ENCODE peak calls at places on chromosomes 16 and 17, in seven cellular contexts. One of them, this sample, is unnamed.
A peak's percentile ranks its signal among the peaks of the same experiment; 100 is the strongest.

GRCh38 chr17:74244543-74244942 is 29.5 kb upstream of the DNAI2 start:
- DNase-seq in CD4-positive, alpha-beta T cell: no peak
- DNase-seq in GM12865: no peak
- DNase-seq in stomach: peak; percentile 27
- DNase-seq in A549: no peak
- DNase-seq in neural crest cell: no peak
- DNase-seq in GM13976: no peak
- DNase-seq in this sample: no peak

GRCh38 chr17:1012823-1013728 is 16.1 kb downstream of the TIMM22 start:
- DNase-seq in stomach: no peak
- DNase-seq in CD4-positive, alpha-beta T cell: no peak
- DNase-seq in GM13976: no peak
- DNase-seq in A549: no peak
- DNase-seq in neural crest cell: no peak
- DNase-seq in GM12865: no peak
- DNase-seq in this sample: peak; percentile 66

GRCh38 chr17:3905017-3905486 is 11.2 kb downstream of the P2RX1 start:
- DNase-seq in neural crest cell: no peak
- DNase-seq in A549: no peak
- DNase-seq in GM12865: no peak
- DNase-seq in CD4-positive, alpha-beta T cell: no peak
- DNase-seq in stomach: peak; percentile 45
- DNase-seq in GM13976: no peak
- DNase-seq in this sample: no peak

GRCh38 chr16:13982446-13982845 is 62.5 kb downstream of the ERCC4 start:
- DNase-seq in neural crest cell: no peak
- DNase-seq in GM13976: no peak
- DNase-seq in stomach: no peak
- DNase-seq in A549: no peak
- DNase-seq in CD4-positive, alpha-beta T cell: no peak
- DNase-seq in GM12865: no peak
- DNase-seq in this sample: no peak

GRCh38 chr16:83762141-83763024 is 45.4 kb upstream of the HSBP1 start:
- DNase-seq in stomach: no peak
- DNase-seq in A549: no peak
- DNase-seq in GM12865: no peak
- DNase-seq in neural crest cell: no peak
- DNase-seq in GM13976: no peak
- DNase-seq in CD4-positive, alpha-beta T cell: no peak
- DNase-seq in this sample: no peak

GRCh38 chr16:85084841-85085535 is 27.3 kb downstream of the CIBAR2 start:
- DNase-seq in GM12865: peak; percentile 29
- DNase-seq in neural crest cell: no peak
- DNase-seq in CD4-positive, alpha-beta T cell: no peak
- DNase-seq in GM13976: no peak
- DNase-seq in A549: no peak
- DNase-seq in stomach: no peak
- DNase-seq in this sample: no peak

GRCh38 chr16:29662000-29662728 is 883 bp upstream of the SPN start:
- DNase-seq in CD4-positive, alpha-beta T cell: no peak
- DNase-seq in GM13976: no peak
- DNase-seq in neural crest cell: no peak
- DNase-seq in stomach: no peak
- DNase-seq in A549: no peak
- DNase-seq in GM12865: peak; percentile 83
- DNase-seq in this sample: no peak

GRCh38 chr17:59859444-59860025 is 33.2 kb downstream of the TUBD1 start:
- DNase-seq in stomach: no peak
- DNase-seq in A549: peak; percentile 83
- DNase-seq in GM13976: peak; percentile 32
- DNase-seq in GM12865: peak; percentile 55
- DNase-seq in neural crest cell: no peak
- DNase-seq in CD4-positive, alpha-beta T cell: no peak
- DNase-seq in this sample: no peak

GRCh38 chr16:81239722-81240121 is 1.2 kb downstream of the BCO1 start:
- DNase-seq in GM13976: no peak
- DNase-seq in A549: no peak
- DNase-seq in neural crest cell: no peak
- DNase-seq in GM12865: no peak
- DNase-seq in CD4-positive, alpha-beta T cell: no peak
- DNase-seq in stomach: no peak
- DNase-seq in this sample: no peak

GRCh38 chr17:1559743-1560581 is 2.6 kb downstream of the PITPNA start:
- DNase-seq in stomach: no peak
- DNase-seq in GM12865: no peak
- DNase-seq in A549: no peak
- DNase-seq in neural crest cell: no peak
- DNase-seq in CD4-positive, alpha-beta T cell: no peak
- DNase-seq in GM13976: no peak
- DNase-seq in this sample: no peak

GRCh38 chr17:44581868-44582267 is 24.6 kb downstream of the FZD2 start:
- DNase-seq in GM12865: peak; percentile 14
- DNase-seq in A549: peak; percentile 68
- DNase-seq in stomach: no peak
- DNase-seq in GM13976: no peak
- DNase-seq in neural crest cell: no peak
- DNase-seq in CD4-positive, alpha-beta T cell: no peak
- DNase-seq in this sample: no peak

GRCh38 chr17:34584805-34585416 is 5.5 kb downstream of the TMEM132E start:
- DNase-seq in GM12865: peak; percentile 2
- DNase-seq in stomach: no peak
- DNase-seq in neural crest cell: no peak
- DNase-seq in GM13976: no peak
- DNase-seq in CD4-positive, alpha-beta T cell: no peak
- DNase-seq in A549: peak; percentile 28
- DNase-seq in this sample: peak; percentile 56

GRCh38 chr17:44775136-44775837 is 16.5 kb downstream of the ADAM11 start:
- DNase-seq in GM12865: peak; percentile 98
- DNase-seq in A549: peak; percentile 99
- DNase-seq in neural crest cell: no peak
- DNase-seq in stomach: peak; percentile 97
- DNase-seq in GM13976: peak; percentile 99
- DNase-seq in CD4-positive, alpha-beta T cell: peak; percentile 98
- DNase-seq in this sample: peak; percentile 98

GRCh38 chr16:5668553-5668952 is 571.0 kb upstream of the EEF2KMT start:
- DNase-seq in neural crest cell: no peak
- DNase-seq in CD4-positive, alpha-beta T cell: no peak
- DNase-seq in GM13976: no peak
- DNase-seq in stomach: no peak
- DNase-seq in GM12865: no peak
- DNase-seq in A549: no peak
- DNase-seq in this sample: no peak

GRCh38 chr16:87575027-87575804 is 27.1 kb upstream of the JPH3 start:
- DNase-seq in CD4-positive, alpha-beta T cell: no peak
- DNase-seq in GM13976: no peak
- DNase-seq in A549: peak; percentile 31
- DNase-seq in GM12865: no peak
- DNase-seq in neural crest cell: no peak
- DNase-seq in stomach: no peak
- DNase-seq in this sample: no peak

GRCh38 chr17:691423-691822 is 23.2 kb downstream of the VPS53 start:
- DNase-seq in CD4-positive, alpha-beta T cell: no peak
- DNase-seq in stomach: no peak
- DNase-seq in GM13976: no peak
- DNase-seq in GM12865: no peak
- DNase-seq in neural crest cell: no peak
- DNase-seq in A549: peak; percentile 32
- DNase-seq in this sample: no peak

GRCh38 chr16:56288019-56288418 is 96.7 kb downstream of the GNAO1 start:
- DNase-seq in GM12865: no peak
- DNase-seq in stomach: no peak
- DNase-seq in neural crest cell: no peak
- DNase-seq in CD4-positive, alpha-beta T cell: no peak
- DNase-seq in A549: no peak
- DNase-seq in GM13976: no peak
- DNase-seq in this sample: no peak

GRCh38 chr16:64339052-64339770 is 782.7 kb downstream of the CDH11 start:
- DNase-seq in neural crest cell: no peak
- DNase-seq in GM12865: no peak
- DNase-seq in stomach: no peak
- DNase-seq in GM13976: no peak
- DNase-seq in CD4-positive, alpha-beta T cell: no peak
- DNase-seq in A549: no peak
- DNase-seq in this sample: no peak

GRCh38 chr16:424623-425081 is 797 bp upstream of the RAB11FIP3 start:
- DNase-seq in CD4-positive, alpha-beta T cell: no peak
- DNase-seq in stomach: peak; percentile 40
- DNase-seq in GM13976: no peak
- DNase-seq in neural crest cell: no peak
- DNase-seq in A549: peak; percentile 40
- DNase-seq in GM12865: no peak
- DNase-seq in this sample: no peak

GRCh38 chr17:65170839-65171238 is 33.7 kb downstream of the RGS9 start:
- DNase-seq in neural crest cell: no peak
- DNase-seq in CD4-positive, alpha-beta T cell: no peak
- DNase-seq in GM13976: no peak
- DNase-seq in stomach: peak; percentile 55
- DNase-seq in A549: peak; percentile 31
- DNase-seq in GM12865: no peak
- DNase-seq in this sample: no peak

GRCh38 chr17:39094607-39095308 is 56.7 kb downstream of the PLXDC1 start:
- DNase-seq in GM12865: no peak
- DNase-seq in stomach: no peak
- DNase-seq in A549: no peak
- DNase-seq in neural crest cell: no peak
- DNase-seq in CD4-positive, alpha-beta T cell: peak; percentile 15
- DNase-seq in GM13976: no peak
- DNase-seq in this sample: no peak

GRCh38 chr16:67447508-67448076 is 16.7 kb downstream of the HSD11B2 start:
- DNase-seq in A549: peak; percentile 64
- DNase-seq in CD4-positive, alpha-beta T cell: peak; percentile 46
- DNase-seq in neural crest cell: no peak
- DNase-seq in stomach: peak; percentile 63
- DNase-seq in GM12865: peak; percentile 68
- DNase-seq in GM13976: peak; percentile 85
- DNase-seq in this sample: no peak
- TF ChIP-seq CTCF in A549: peak; percentile 58
- TF ChIP-seq CTCF in CD4-positive, alpha-beta T cell: peak; percentile 19
- TF ChIP-seq CTCF in neural crest cell: peak; percentile 52
- TF ChIP-seq CTCF in stomach: no peak
- TF ChIP-seq CTCF in GM12865: peak; percentile 69
- TF ChIP-seq CTCF in GM13976: peak; percentile 63
- TF ChIP-seq CTCF in this sample: peak; percentile 64

GRCh38 chr17:17570207-17570797 is 21.2 kb downstream of the PEMT start:
- DNase-seq in stomach: peak; percentile 77
- DNase-seq in GM13976: no peak
- DNase-seq in neural crest cell: no peak
- DNase-seq in GM12865: no peak
- DNase-seq in A549: peak; percentile 67
- DNase-seq in CD4-positive, alpha-beta T cell: no peak
- DNase-seq in this sample: no peak
- TF ChIP-seq CTCF in stomach: peak; percentile 22
- TF ChIP-seq CTCF in GM13976: peak; percentile 9
- TF ChIP-seq CTCF in neural crest cell: peak; percentile 53
- TF ChIP-seq CTCF in GM12865: no peak
- TF ChIP-seq CTCF in A549: peak; percentile 87
- TF ChIP-seq CTCF in CD4-positive, alpha-beta T cell: no peak
- TF ChIP-seq CTCF in this sample: peak; percentile 75

GRCh38 chr16:49337814-49338350 is 35.7 kb upstream of the C16orf78 start:
- DNase-seq in neural crest cell: no peak
- DNase-seq in GM12865: no peak
- DNase-seq in GM13976: no peak
- DNase-seq in stomach: peak; percentile 19
- DNase-seq in A549: no peak
- DNase-seq in CD4-positive, alpha-beta T cell: no peak
- DNase-seq in this sample: no peak
- TF ChIP-seq CTCF in neural crest cell: no peak
- TF ChIP-seq CTCF in GM12865: no peak
- TF ChIP-seq CTCF in GM13976: no peak
- TF ChIP-seq CTCF in stomach: no peak
- TF ChIP-seq CTCF in A549: no peak
- TF ChIP-seq CTCF in CD4-positive, alpha-beta T cell: no peak
- TF ChIP-seq CTCF in this sample: no peak

GRCh38 chr17:79974786-79975497 is 60.7 kb downstream of the TBC1D16 start:
- DNase-seq in stomach: peak; percentile 71
- DNase-seq in GM12865: peak; percentile 41
- DNase-seq in A549: peak; percentile 33
- DNase-seq in GM13976: peak; percentile 42
- DNase-seq in CD4-positive, alpha-beta T cell: no peak
- DNase-seq in neural crest cell: no peak
- DNase-seq in this sample: peak; percentile 88
- TF ChIP-seq CTCF in stomach: no peak
- TF ChIP-seq CTCF in GM12865: peak; percentile 62
- TF ChIP-seq CTCF in A549: peak; percentile 54
- TF ChIP-seq CTCF in GM13976: no peak
- TF ChIP-seq CTCF in CD4-positive, alpha-beta T cell: no peak
- TF ChIP-seq CTCF in neural crest cell: peak; percentile 35
- TF ChIP-seq CTCF in this sample: peak; percentile 30

DNA sequence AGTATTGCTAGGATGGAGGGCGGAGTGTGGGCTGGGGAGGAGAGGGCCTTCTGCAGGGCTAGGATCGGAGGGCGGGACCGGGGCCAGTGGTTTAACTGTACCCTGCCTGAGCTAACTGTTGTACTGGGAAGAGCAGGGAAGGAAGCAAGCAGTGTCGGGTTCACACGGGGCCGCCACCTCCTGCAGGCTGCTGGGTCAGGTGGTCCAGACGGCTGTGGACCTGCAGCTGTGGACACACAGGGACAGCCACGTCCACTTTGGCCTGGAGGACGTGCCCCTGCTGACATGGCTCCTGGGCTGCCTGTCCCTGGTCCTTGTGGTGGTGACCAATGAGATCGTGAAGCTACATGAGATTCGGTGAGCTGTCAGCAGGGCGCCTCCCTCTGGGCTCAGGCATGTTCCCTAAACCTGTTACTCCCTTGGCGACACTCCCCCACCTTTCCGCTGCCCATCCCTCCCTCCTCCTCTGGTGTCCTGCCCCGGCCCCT is 16.6 kb downstream of the CASKIN2 start:
- DNase-seq in GM12865: no peak
- DNase-seq in A549: peak; percentile 44
- DNase-seq in GM13976: no peak
- DNase-seq in CD4-positive, alpha-beta T cell: no peak
- DNase-seq in stomach: no peak
- DNase-seq in neural crest cell: no peak
- DNase-seq in this sample: no peak
- TF ChIP-seq CTCF in GM12865: no peak
- TF ChIP-seq CTCF in A549: no peak
- TF ChIP-seq CTCF in GM13976: no peak
- TF ChIP-seq CTCF in CD4-positive, alpha-beta T cell: no peak
- TF ChIP-seq CTCF in stomach: no peak
- TF ChIP-seq CTCF in neural crest cell: no peak
- TF ChIP-seq CTCF in this sample: no peak